ENCODE peak calls at places on chromosomes 3 and 15, in six cellular contexts. One of them, this sample, is unnamed.

GRCh38 chr15:84402856-84403608 is 167.5 kb downstream of the GOLGA6L4 start:
- DNase-seq in K562: no peak
- DNase-seq in GM12878: no peak
- DNase-seq in A549: no peak
- DNase-seq in HepG2: no peak
- DNase-seq in endothelial cell of umbilical vein: no peak
- DNase-seq in this sample: no peak

GRCh38 chr3:111087924-111088469 is 16.4 kb downstream of the NECTIN3 start:
- DNase-seq in A549: no peak
- DNase-seq in HepG2: no peak
- DNase-seq in GM12878: no peak
- DNase-seq in K562: no peak
- DNase-seq in endothelial cell of umbilical vein: no peak
- DNase-seq in this sample: no peak

GRCh38 chr15:90425726-90426346 is 37.8 kb downstream of the IQGAP1 start:
- DNase-seq in K562: no peak
- DNase-seq in GM12878: no peak
- DNase-seq in A549: no peak
- DNase-seq in HepG2: no peak
- DNase-seq in endothelial cell of umbilical vein: no peak
- DNase-seq in this sample: no peak

GRCh38 chr15:77479015-77479414 is 58.3 kb downstream of the HMG20A start:
- DNase-seq in GM12878: no peak
- DNase-seq in A549: no peak
- DNase-seq in HepG2: no peak
- DNase-seq in endothelial cell of umbilical vein: no peak
- DNase-seq in K562: no peak
- DNase-seq in this sample: no peak

GRCh38 chr15:55106155-55106554 is 90.6 kb downstream of the RSL24D1 start:
- DNase-seq in endothelial cell of umbilical vein: no peak
- DNase-seq in K562: no peak
- DNase-seq in HepG2: no peak
- DNase-seq in A549: no peak
- DNase-seq in GM12878: no peak
- DNase-seq in this sample: peak; percentile 36

GRCh38 chr3:9808345-9809037 is 1.6 kb upstream of the TTLL3 start:
- DNase-seq in endothelial cell of umbilical vein: peak; percentile 29
- DNase-seq in K562: peak; percentile 51
- DNase-seq in HepG2: peak; percentile 31
- DNase-seq in A549: peak; percentile 64
- DNase-seq in GM12878: no peak
- DNase-seq in this sample: peak; percentile 56

GRCh38 chr3:172150896-172151295 is 111.5 kb downstream of the FNDC3B start:
- DNase-seq in HepG2: no peak
- DNase-seq in endothelial cell of umbilical vein: no peak
- DNase-seq in K562: no peak
- DNase-seq in GM12878: no peak
- DNase-seq in A549: no peak
- DNase-seq in this sample: no peak

GRCh38 chr3:18012464-18012863 is 270.0 kb upstream of the TBC1D5 start:
- DNase-seq in HepG2: no peak
- DNase-seq in endothelial cell of umbilical vein: no peak
- DNase-seq in K562: no peak
- DNase-seq in A549: no peak
- DNase-seq in GM12878: no peak
- DNase-seq in this sample: no peak

GRCh38 chr3:126104742-126105605 is 21.1 kb upstream of the SLC41A3 start:
- DNase-seq in K562: no peak
- DNase-seq in A549: no peak
- DNase-seq in HepG2: no peak
- DNase-seq in endothelial cell of umbilical vein: no peak
- DNase-seq in GM12878: no peak
- DNase-seq in this sample: no peak

GRCh38 chr15:38148476-38148875 is 104.2 kb upstream of the SPRED1 start:
- DNase-seq in HepG2: no peak
- DNase-seq in GM12878: no peak
- DNase-seq in A549: no peak
- DNase-seq in K562: no peak
- DNase-seq in endothelial cell of umbilical vein: no peak
- DNase-seq in this sample: no peak

GRCh38 chr3:10780922-10781321 is 35.1 kb upstream of the SLC6A11 start:
- DNase-seq in endothelial cell of umbilical vein: no peak
- DNase-seq in GM12878: no peak
- DNase-seq in K562: no peak
- DNase-seq in HepG2: no peak
- DNase-seq in A549: no peak
- DNase-seq in this sample: no peak

GRCh38 chr3:15578272-15578671 is 23.1 kb downstream of the HACL1 start:
- DNase-seq in A549: no peak
- DNase-seq in HepG2: no peak
- DNase-seq in K562: no peak
- DNase-seq in GM12878: no peak
- DNase-seq in endothelial cell of umbilical vein: no peak
- DNase-seq in this sample: peak; percentile 9

GRCh38 chr3:11564577-11565001 is 79.1 kb downstream of the VGLL4 start:
- DNase-seq in HepG2: no peak
- DNase-seq in GM12878: no peak
- DNase-seq in K562: no peak
- DNase-seq in A549: no peak
- DNase-seq in endothelial cell of umbilical vein: no peak
- DNase-seq in this sample: no peak

GRCh38 chr15:63474810-63475316 is 29.5 kb upstream of the USP3 start:
- DNase-seq in A549: no peak
- DNase-seq in HepG2: peak; percentile 60
- DNase-seq in endothelial cell of umbilical vein: no peak
- DNase-seq in K562: no peak
- DNase-seq in GM12878: peak; percentile 98
- DNase-seq in this sample: peak; percentile 25

GRCh38 chr15:35117508-35118280 is 32.6 kb upstream of the NANOGP8 start:
- DNase-seq in GM12878: no peak
- DNase-seq in K562: no peak
- DNase-seq in A549: no peak
- DNase-seq in endothelial cell of umbilical vein: no peak
- DNase-seq in HepG2: no peak
- DNase-seq in this sample: no peak

GRCh38 chr15:74901612-74902063 is 5.0 kb downstream of the FAM219B start:
- DNase-seq in HepG2: peak; percentile 49
- DNase-seq in K562: peak; percentile 76
- DNase-seq in GM12878: no peak
- DNase-seq in endothelial cell of umbilical vein: peak; percentile 69
- DNase-seq in A549: peak; percentile 91
- DNase-seq in this sample: peak; percentile 72

GRCh38 chr3:54243262-54243931 is 121.0 kb downstream of the CACNA2D3 start:
- DNase-seq in endothelial cell of umbilical vein: no peak
- DNase-seq in A549: peak; percentile 41
- DNase-seq in HepG2: peak; percentile 17
- DNase-seq in K562: no peak
- DNase-seq in GM12878: no peak
- DNase-seq in this sample: no peak

GRCh38 chr3:188284455-188285212 is 130.7 kb downstream of the LPP start:
- DNase-seq in K562: no peak
- DNase-seq in endothelial cell of umbilical vein: no peak
- DNase-seq in GM12878: no peak
- DNase-seq in A549: no peak
- DNase-seq in HepG2: no peak
- DNase-seq in this sample: no peak

GRCh38 chr3:139322346-139322745 is 21.5 kb upstream of the MRPS22 start:
- DNase-seq in A549: no peak
- DNase-seq in GM12878: no peak
- DNase-seq in endothelial cell of umbilical vein: no peak
- DNase-seq in K562: no peak
- DNase-seq in HepG2: no peak
- DNase-seq in this sample: no peak

GRCh38 chr3:32882180-32882579 is 64.4 kb downstream of the TRIM71 start:
- DNase-seq in GM12878: no peak
- DNase-seq in HepG2: no peak
- DNase-seq in endothelial cell of umbilical vein: no peak
- DNase-seq in A549: no peak
- DNase-seq in K562: no peak
- DNase-seq in this sample: no peak

GRCh38 chr3:107589454-107589853 is 66.7 kb downstream of the BBX start:
- DNase-seq in endothelial cell of umbilical vein: no peak
- DNase-seq in K562: no peak
- DNase-seq in A549: no peak
- DNase-seq in GM12878: peak; percentile 55
- DNase-seq in HepG2: no peak
- DNase-seq in this sample: no peak

GRCh38 chr3:53464424-53464823 is 30.0 kb upstream of the CACNA1D start:
- DNase-seq in K562: no peak
- DNase-seq in A549: peak; percentile 13
- DNase-seq in endothelial cell of umbilical vein: no peak
- DNase-seq in HepG2: peak; percentile 29
- DNase-seq in GM12878: no peak
- DNase-seq in this sample: no peak

GRCh38 chr3:72050771-72051170 is 265.8 kb upstream of the PROK2 start:
- DNase-seq in endothelial cell of umbilical vein: no peak
- DNase-seq in A549: no peak
- DNase-seq in GM12878: no peak
- DNase-seq in HepG2: no peak
- DNase-seq in K562: no peak
- DNase-seq in this sample: no peak

GRCh38 chr15:73765778-73766177 is 12.6 kb upstream of the INSYN1 start:
- DNase-seq in A549: no peak
- DNase-seq in K562: no peak
- DNase-seq in HepG2: no peak
- DNase-seq in GM12878: no peak
- DNase-seq in endothelial cell of umbilical vein: no peak
- DNase-seq in this sample: no peak

GRCh38 chr15:79849789-79850188 is 47.0 kb downstream of the MTHFS start:
- DNase-seq in HepG2: peak; percentile 12
- DNase-seq in A549: peak; percentile 25
- DNase-seq in GM12878: no peak
- DNase-seq in K562: peak; percentile 49
- DNase-seq in endothelial cell of umbilical vein: peak; percentile 40
- DNase-seq in this sample: peak; percentile 54

GRCh38 chr15:70863450-70864218 is 9.7 kb upstream of the LARP6 start:
- DNase-seq in K562: no peak
- DNase-seq in A549: peak; percentile 83
- DNase-seq in GM12878: no peak
- DNase-seq in HepG2: peak; percentile 82
- DNase-seq in endothelial cell of umbilical vein: peak; percentile 18
- DNase-seq in this sample: no peak

GRCh38 chr15:41850482-41851166 is 12.0 kb downstream of the PLA2G4B start:
- DNase-seq in A549: no peak
- DNase-seq in GM12878: no peak
- DNase-seq in endothelial cell of umbilical vein: no peak
- DNase-seq in HepG2: no peak
- DNase-seq in K562: no peak
- DNase-seq in this sample: peak; percentile 23

GRCh38 chr15:92881838-92882696 is 18.1 kb upstream of the CHD2 start:
- DNase-seq in GM12878: peak; percentile 100
- DNase-seq in HepG2: peak; percentile 99
- DNase-seq in K562: peak; percentile 99
- DNase-seq in A549: peak; percentile 99
- DNase-seq in endothelial cell of umbilical vein: peak; percentile 100
- DNase-seq in this sample: peak; percentile 100
- TF ChIP-seq POLR2A in GM12878: peak; percentile 77
- TF ChIP-seq POLR2A in HepG2: peak; percentile 96
- TF ChIP-seq POLR2A in K562: peak; percentile 98
- TF ChIP-seq POLR2A in A549: peak; percentile 85
- TF ChIP-seq POLR2A in endothelial cell of umbilical vein: peak; percentile 52
- TF ChIP-seq POLR2A in this sample: peak; percentile 99

GRCh38 chr3:47868306-47868705 is 65.4 kb downstream of the DHX30 start:
- DNase-seq in K562: no peak
- DNase-seq in A549: no peak
- DNase-seq in GM12878: no peak
- DNase-seq in HepG2: no peak
- DNase-seq in endothelial cell of umbilical vein: no peak
- DNase-seq in this sample: no peak

GRCh38 chr3:47870702-47871255 is 67.8 kb downstream of the DHX30 start:
- DNase-seq in GM12878: no peak
- DNase-seq in K562: peak; percentile 60
- DNase-seq in HepG2: no peak
- DNase-seq in A549: no peak
- DNase-seq in endothelial cell of umbilical vein: no peak
- DNase-seq in this sample: no peak

GRCh38 chr3:47870156-47870555 is 67.2 kb downstream of the DHX30 start:
- DNase-seq in endothelial cell of umbilical vein: no peak
- DNase-seq in K562: no peak
- DNase-seq in HepG2: no peak
- DNase-seq in GM12878: no peak
- DNase-seq in A549: no peak
- DNase-seq in this sample: no peak

GRCh38 chr3:47874438-47874837 is 71.5 kb downstream of the DHX30 start:
- DNase-seq in A549: no peak
- DNase-seq in GM12878: no peak
- DNase-seq in K562: no peak
- DNase-seq in HepG2: no peak
- DNase-seq in endothelial cell of umbilical vein: no peak
- DNase-seq in this sample: no peak

GRCh38 chr3:47871389-47871788 is 68.5 kb downstream of the DHX30 start:
- DNase-seq in GM12878: no peak
- DNase-seq in HepG2: no peak
- DNase-seq in endothelial cell of umbilical vein: no peak
- DNase-seq in A549: no peak
- DNase-seq in K562: peak; percentile 74
- DNase-seq in this sample: no peak
- H3K4me3 ChIP-seq in GM12878: no peak overlapping the region
- H3K4me3 ChIP-seq in HepG2: no peak overlapping the region
- H3K4me3 ChIP-seq in endothelial cell of umbilical vein: no peak overlapping the region
- H3K4me3 ChIP-seq in A549: no peak overlapping the region
- H3K4me3 ChIP-seq in K562: no peak overlapping the region
- H3K4me3 ChIP-seq in this sample: no peak overlapping the region

GRCh38 chr3:161163297-161163696 is 57.8 kb upstream of the NMD3 start:
- DNase-seq in K562: no peak
- DNase-seq in endothelial cell of umbilical vein: peak; percentile 54
- DNase-seq in GM12878: no peak
- DNase-seq in HepG2: peak; percentile 39
- DNase-seq in A549: no peak
- DNase-seq in this sample: peak; percentile 78
- TF ChIP-seq MYC in K562: no peak
- TF ChIP-seq MYC in endothelial cell of umbilical vein: no peak
- TF ChIP-seq MYC in GM12878: no peak
- TF ChIP-seq MYC in HepG2: no peak
- TF ChIP-seq MYC in A549: no peak
- TF ChIP-seq MYC in this sample: no peak

DNA sequence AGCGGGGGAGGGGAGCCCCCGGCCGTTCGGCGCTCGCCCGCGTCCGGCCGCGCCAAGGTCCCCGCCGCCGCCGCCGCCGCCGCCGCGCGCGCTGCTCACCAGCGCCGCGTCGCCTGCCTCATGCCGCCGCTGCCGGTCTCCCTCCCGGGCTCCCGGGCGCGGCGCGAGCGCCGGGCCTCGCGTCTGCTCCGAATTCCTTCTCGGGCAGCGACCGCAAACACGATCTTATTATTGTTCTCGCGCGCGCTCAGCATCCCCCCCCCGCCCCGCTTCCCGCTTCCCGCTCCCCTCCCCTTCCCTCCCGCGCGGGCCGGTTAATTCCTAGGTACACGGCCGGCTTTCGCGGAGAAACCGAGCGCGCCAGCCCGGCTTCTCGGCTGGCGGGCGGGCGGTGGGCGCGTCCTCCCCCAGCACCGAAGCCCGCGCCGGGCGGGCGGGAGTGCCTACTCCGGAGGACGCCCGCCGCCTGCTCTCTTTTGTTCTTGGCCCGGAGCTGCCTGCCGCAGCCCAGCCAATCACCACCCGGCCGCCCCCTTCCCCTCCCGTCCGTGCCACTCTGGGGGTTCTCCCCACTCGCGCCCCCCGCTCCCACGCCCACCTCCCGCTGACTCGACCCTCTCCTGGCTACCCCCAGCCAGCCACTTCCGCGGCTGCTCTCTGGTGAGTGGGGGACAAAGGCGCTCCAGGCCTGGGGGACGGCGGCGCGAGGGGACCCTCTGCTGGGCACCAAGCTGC is at the start of gene HDGFL3:
- DNase-seq in GM12878: no peak
- DNase-seq in K562: peak; percentile 62
- DNase-seq in endothelial cell of umbilical vein: peak; percentile 59
- DNase-seq in A549: peak; percentile 67
- DNase-seq in HepG2: no peak
- DNase-seq in this sample: peak; percentile 24
- TF ChIP-seq POLR2A in GM12878: peak; percentile 79
- TF ChIP-seq POLR2A in K562: peak; percentile 31
- TF ChIP-seq POLR2A in endothelial cell of umbilical vein: peak; percentile 47
- TF ChIP-seq POLR2A in A549: peak; percentile 76
- TF ChIP-seq POLR2A in HepG2: no peak
- TF ChIP-seq POLR2A in this sample: no peak

This sample was measured in NB4.